ENCODE peak calls at places on chromosomes 1 and 21, in eight cellular contexts. One of them, this sample, is unnamed.

GRCh38 chr1:12113433-12114339 is 50.6 kb downstream of the TNFRSF8 start:
- DNase-seq in M059J: peak
- DNase-seq in right cardiac atrium: no peak
- DNase-seq in germinal center: no peak
- DNase-seq in stimulated activated CD8-positive, alpha-beta memory T cell treated with anti-CD3 and anti-CD28 coated beads, Interleukin-7, amount 100 ng/mL, for 24 hours: no peak
- DNase-seq in upper lobe of right lung: no peak
- DNase-seq in body of pancreas: no peak
- DNase-seq in OCI-LY7: no peak
- DNase-seq in this sample: no peak

GRCh38 chr1:33698316-33699035 is 165.4 kb upstream of the HMGB4 start:
- DNase-seq in M059J: no peak
- DNase-seq in upper lobe of right lung: no peak
- DNase-seq in stimulated activated CD8-positive, alpha-beta memory T cell treated with anti-CD3 and anti-CD28 coated beads, Interleukin-7, amount 100 ng/mL, for 24 hours: no peak
- DNase-seq in germinal center: peak
- DNase-seq in OCI-LY7: no peak
- DNase-seq in right cardiac atrium: no peak
- DNase-seq in body of pancreas: no peak
- DNase-seq in this sample: no peak

GRCh38 chr1:213123532-213123931 is 72.5 kb downstream of the RPS6KC1 start:
- DNase-seq in body of pancreas: no peak
- DNase-seq in upper lobe of right lung: no peak
- DNase-seq in M059J: peak
- DNase-seq in germinal center: no peak
- DNase-seq in right cardiac atrium: no peak
- DNase-seq in stimulated activated CD8-positive, alpha-beta memory T cell treated with anti-CD3 and anti-CD28 coated beads, Interleukin-7, amount 100 ng/mL, for 24 hours: no peak
- DNase-seq in OCI-LY7: no peak
- DNase-seq in this sample: no peak

GRCh38 chr1:41347276-41347675 is 14.0 kb upstream of the FOXO6 start:
- DNase-seq in upper lobe of right lung: no peak
- DNase-seq in germinal center: no peak
- DNase-seq in OCI-LY7: no peak
- DNase-seq in M059J: peak
- DNase-seq in right cardiac atrium: no peak
- DNase-seq in stimulated activated CD8-positive, alpha-beta memory T cell treated with anti-CD3 and anti-CD28 coated beads, Interleukin-7, amount 100 ng/mL, for 24 hours: no peak
- DNase-seq in body of pancreas: no peak
- DNase-seq in this sample: no peak

GRCh38 chr1:64212023-64212422 is 8.6 kb downstream of the UBE2U start:
- DNase-seq in body of pancreas: no peak
- DNase-seq in right cardiac atrium: no peak
- DNase-seq in upper lobe of right lung: no peak
- DNase-seq in OCI-LY7: no peak
- DNase-seq in germinal center: no peak
- DNase-seq in M059J: peak
- DNase-seq in stimulated activated CD8-positive, alpha-beta memory T cell treated with anti-CD3 and anti-CD28 coated beads, Interleukin-7, amount 100 ng/mL, for 24 hours: no peak
- DNase-seq in this sample: no peak

GRCh38 chr1:41712687-41713086 is 206.0 kb downstream of the HIVEP3 start:
- DNase-seq in body of pancreas: no peak
- DNase-seq in stimulated activated CD8-positive, alpha-beta memory T cell treated with anti-CD3 and anti-CD28 coated beads, Interleukin-7, amount 100 ng/mL, for 24 hours: no peak
- DNase-seq in OCI-LY7: no peak
- DNase-seq in upper lobe of right lung: peak
- DNase-seq in germinal center: no peak
- DNase-seq in right cardiac atrium: peak
- DNase-seq in M059J: peak
- DNase-seq in this sample: no peak

GRCh38 chr1:90718411-90719320 is 1.6 kb upstream of the BARHL2 start:
- DNase-seq in OCI-LY7: no peak
- DNase-seq in upper lobe of right lung: no peak
- DNase-seq in stimulated activated CD8-positive, alpha-beta memory T cell treated with anti-CD3 and anti-CD28 coated beads, Interleukin-7, amount 100 ng/mL, for 24 hours: no peak
- DNase-seq in right cardiac atrium: no peak
- DNase-seq in germinal center: no peak
- DNase-seq in body of pancreas: no peak
- DNase-seq in M059J: peak
- DNase-seq in this sample: no peak

GRCh38 chr1:119222271-119222670 is 81.8 kb upstream of the WARS2 start:
- DNase-seq in right cardiac atrium: no peak
- DNase-seq in OCI-LY7: no peak
- DNase-seq in upper lobe of right lung: no peak
- DNase-seq in stimulated activated CD8-positive, alpha-beta memory T cell treated with anti-CD3 and anti-CD28 coated beads, Interleukin-7, amount 100 ng/mL, for 24 hours: no peak
- DNase-seq in body of pancreas: no peak
- DNase-seq in M059J: no peak
- DNase-seq in germinal center: no peak
- DNase-seq in this sample: no peak

GRCh38 chr1:180415985-180416633 is 86.3 kb downstream of the ACBD6 start:
- DNase-seq in stimulated activated CD8-positive, alpha-beta memory T cell treated with anti-CD3 and anti-CD28 coated beads, Interleukin-7, amount 100 ng/mL, for 24 hours: no peak
- DNase-seq in body of pancreas: no peak
- DNase-seq in M059J: peak
- DNase-seq in germinal center: peak
- DNase-seq in OCI-LY7: peak
- DNase-seq in right cardiac atrium: no peak
- DNase-seq in upper lobe of right lung: no peak
- DNase-seq in this sample: peak

GRCh38 chr1:4146101-4146500 is 246.0 kb upstream of the C1orf174 start:
- DNase-seq in M059J: no peak
- DNase-seq in body of pancreas: no peak
- DNase-seq in OCI-LY7: no peak
- DNase-seq in stimulated activated CD8-positive, alpha-beta memory T cell treated with anti-CD3 and anti-CD28 coated beads, Interleukin-7, amount 100 ng/mL, for 24 hours: no peak
- DNase-seq in upper lobe of right lung: no peak
- DNase-seq in right cardiac atrium: no peak
- DNase-seq in germinal center: no peak
- DNase-seq in this sample: no peak

GRCh38 chr1:223500560-223501425 is 107.6 kb downstream of the CCDC185 start:
- DNase-seq in germinal center: no peak
- DNase-seq in OCI-LY7: no peak
- DNase-seq in stimulated activated CD8-positive, alpha-beta memory T cell treated with anti-CD3 and anti-CD28 coated beads, Interleukin-7, amount 100 ng/mL, for 24 hours: no peak
- DNase-seq in right cardiac atrium: no peak
- DNase-seq in upper lobe of right lung: peak
- DNase-seq in M059J: peak
- DNase-seq in body of pancreas: no peak
- DNase-seq in this sample: no peak

GRCh38 chr1:62237361-62237760 is 42.7 kb downstream of the L1TD1 start:
- DNase-seq in right cardiac atrium: no peak
- DNase-seq in OCI-LY7: no peak
- DNase-seq in M059J: peak
- DNase-seq in body of pancreas: no peak
- DNase-seq in stimulated activated CD8-positive, alpha-beta memory T cell treated with anti-CD3 and anti-CD28 coated beads, Interleukin-7, amount 100 ng/mL, for 24 hours: no peak
- DNase-seq in upper lobe of right lung: no peak
- DNase-seq in germinal center: no peak
- DNase-seq in this sample: no peak

GRCh38 chr1:220430586-220430985 is 97.3 kb upstream of the MARK1 start:
- DNase-seq in right cardiac atrium: no peak
- DNase-seq in body of pancreas: no peak
- DNase-seq in OCI-LY7: no peak
- DNase-seq in stimulated activated CD8-positive, alpha-beta memory T cell treated with anti-CD3 and anti-CD28 coated beads, Interleukin-7, amount 100 ng/mL, for 24 hours: no peak
- DNase-seq in upper lobe of right lung: no peak
- DNase-seq in germinal center: no peak
- DNase-seq in M059J: no peak
- DNase-seq in this sample: no peak

GRCh38 chr1:59214764-59215208 is 82.1 kb upstream of the FGGY start:
- DNase-seq in M059J: peak
- DNase-seq in stimulated activated CD8-positive, alpha-beta memory T cell treated with anti-CD3 and anti-CD28 coated beads, Interleukin-7, amount 100 ng/mL, for 24 hours: no peak
- DNase-seq in body of pancreas: peak
- DNase-seq in right cardiac atrium: no peak
- DNase-seq in germinal center: no peak
- DNase-seq in upper lobe of right lung: peak
- DNase-seq in OCI-LY7: no peak
- DNase-seq in this sample: no peak

GRCh38 chr1:99657213-99658030 is 11.5 kb downstream of the PALMD start:
- DNase-seq in upper lobe of right lung: no peak
- DNase-seq in right cardiac atrium: no peak
- DNase-seq in OCI-LY7: no peak
- DNase-seq in body of pancreas: no peak
- DNase-seq in stimulated activated CD8-positive, alpha-beta memory T cell treated with anti-CD3 and anti-CD28 coated beads, Interleukin-7, amount 100 ng/mL, for 24 hours: no peak
- DNase-seq in germinal center: no peak
- DNase-seq in M059J: peak
- DNase-seq in this sample: no peak

GRCh38 chr1:91809267-91809666 is 76.7 kb downstream of the TGFBR3 start:
- DNase-seq in stimulated activated CD8-positive, alpha-beta memory T cell treated with anti-CD3 and anti-CD28 coated beads, Interleukin-7, amount 100 ng/mL, for 24 hours: no peak
- DNase-seq in M059J: peak
- DNase-seq in OCI-LY7: no peak
- DNase-seq in germinal center: no peak
- DNase-seq in upper lobe of right lung: no peak
- DNase-seq in body of pancreas: no peak
- DNase-seq in right cardiac atrium: no peak
- DNase-seq in this sample: no peak

GRCh38 chr1:32321712-32322291 is 14.2 kb downstream of the MARCKSL1 start:
- DNase-seq in M059J: no peak
- DNase-seq in upper lobe of right lung: no peak
- DNase-seq in stimulated activated CD8-positive, alpha-beta memory T cell treated with anti-CD3 and anti-CD28 coated beads, Interleukin-7, amount 100 ng/mL, for 24 hours: no peak
- DNase-seq in germinal center: no peak
- DNase-seq in OCI-LY7: peak
- DNase-seq in right cardiac atrium: no peak
- DNase-seq in body of pancreas: peak
- DNase-seq in this sample: no peak

GRCh38 chr1:231828182-231828920 is 201.8 kb downstream of the DISC1 start:
- DNase-seq in right cardiac atrium: no peak
- DNase-seq in stimulated activated CD8-positive, alpha-beta memory T cell treated with anti-CD3 and anti-CD28 coated beads, Interleukin-7, amount 100 ng/mL, for 24 hours: no peak
- DNase-seq in upper lobe of right lung: no peak
- DNase-seq in OCI-LY7: no peak
- DNase-seq in body of pancreas: peak
- DNase-seq in M059J: peak
- DNase-seq in germinal center: no peak
- DNase-seq in this sample: no peak

GRCh38 chr1:177328251-177328650 is 157.5 kb downstream of the BRINP2 start:
- DNase-seq in germinal center: no peak
- DNase-seq in M059J: no peak
- DNase-seq in right cardiac atrium: no peak
- DNase-seq in body of pancreas: no peak
- DNase-seq in upper lobe of right lung: no peak
- DNase-seq in stimulated activated CD8-positive, alpha-beta memory T cell treated with anti-CD3 and anti-CD28 coated beads, Interleukin-7, amount 100 ng/mL, for 24 hours: no peak
- DNase-seq in OCI-LY7: no peak
- DNase-seq in this sample: no peak

GRCh38 chr1:40592107-40592773 is 60.8 kb downstream of the ZNF684 start:
- DNase-seq in germinal center: peak
- DNase-seq in M059J: peak
- DNase-seq in upper lobe of right lung: no peak
- DNase-seq in right cardiac atrium: no peak
- DNase-seq in stimulated activated CD8-positive, alpha-beta memory T cell treated with anti-CD3 and anti-CD28 coated beads, Interleukin-7, amount 100 ng/mL, for 24 hours: no peak
- DNase-seq in OCI-LY7: peak
- DNase-seq in body of pancreas: no peak
- DNase-seq in this sample: peak

GRCh38 chr21:21387891-21388290 is 389.7 kb downstream of the NCAM2 start:
- DNase-seq in OCI-LY7: no peak
- DNase-seq in M059J: no peak
- DNase-seq in upper lobe of right lung: no peak
- DNase-seq in stimulated activated CD8-positive, alpha-beta memory T cell treated with anti-CD3 and anti-CD28 coated beads, Interleukin-7, amount 100 ng/mL, for 24 hours: no peak
- DNase-seq in right cardiac atrium: no peak
- DNase-seq in body of pancreas: no peak
- DNase-seq in germinal center: no peak
- DNase-seq in this sample: no peak

GRCh38 chr1:11795238-11795890 is 10.4 kb downstream of the MTHFR start:
- DNase-seq in OCI-LY7: no peak
- DNase-seq in upper lobe of right lung: peak
- DNase-seq in body of pancreas: no peak
- DNase-seq in M059J: no peak
- DNase-seq in right cardiac atrium: no peak
- DNase-seq in germinal center: no peak
- DNase-seq in stimulated activated CD8-positive, alpha-beta memory T cell treated with anti-CD3 and anti-CD28 coated beads, Interleukin-7, amount 100 ng/mL, for 24 hours: no peak
- DNase-seq in this sample: no peak

GRCh38 chr1:202584707-202585590 is 125.3 kb downstream of the SYT2 start:
- DNase-seq in M059J: peak
- DNase-seq in right cardiac atrium: no peak
- DNase-seq in OCI-LY7: no peak
- DNase-seq in germinal center: no peak
- DNase-seq in stimulated activated CD8-positive, alpha-beta memory T cell treated with anti-CD3 and anti-CD28 coated beads, Interleukin-7, amount 100 ng/mL, for 24 hours: no peak
- DNase-seq in upper lobe of right lung: no peak
- DNase-seq in body of pancreas: no peak
- DNase-seq in this sample: no peak

GRCh38 chr1:96971849-96972602 is 250.4 kb downstream of the PTBP2 start:
- DNase-seq in right cardiac atrium: no peak
- DNase-seq in OCI-LY7: no peak
- DNase-seq in stimulated activated CD8-positive, alpha-beta memory T cell treated with anti-CD3 and anti-CD28 coated beads, Interleukin-7, amount 100 ng/mL, for 24 hours: no peak
- DNase-seq in germinal center: no peak
- DNase-seq in body of pancreas: no peak
- DNase-seq in upper lobe of right lung: no peak
- DNase-seq in M059J: peak
- DNase-seq in this sample: no peak

GRCh38 chr1:31216016-31216415 is 23.7 kb downstream of the NKAIN1 start:
- DNase-seq in body of pancreas: peak
- DNase-seq in stimulated activated CD8-positive, alpha-beta memory T cell treated with anti-CD3 and anti-CD28 coated beads, Interleukin-7, amount 100 ng/mL, for 24 hours: no peak
- DNase-seq in right cardiac atrium: peak
- DNase-seq in upper lobe of right lung: no peak
- DNase-seq in germinal center: no peak
- DNase-seq in M059J: no peak
- DNase-seq in OCI-LY7: no peak
- DNase-seq in this sample: peak

GRCh38 chr21:17660449-17660848 is 47.7 kb upstream of the BTG3 start:
- DNase-seq in stimulated activated CD8-positive, alpha-beta memory T cell treated with anti-CD3 and anti-CD28 coated beads, Interleukin-7, amount 100 ng/mL, for 24 hours: no peak
- DNase-seq in M059J: peak
- DNase-seq in body of pancreas: no peak
- DNase-seq in right cardiac atrium: no peak
- DNase-seq in germinal center: no peak
- DNase-seq in OCI-LY7: no peak
- DNase-seq in upper lobe of right lung: no peak
- DNase-seq in this sample: peak

GRCh38 chr1:244854865-244855578 is 9.3 kb downstream of the HNRNPU start:
- DNase-seq in body of pancreas: no peak
- DNase-seq in stimulated activated CD8-positive, alpha-beta memory T cell treated with anti-CD3 and anti-CD28 coated beads, Interleukin-7, amount 100 ng/mL, for 24 hours: no peak
- DNase-seq in germinal center: no peak
- DNase-seq in upper lobe of right lung: no peak
- DNase-seq in OCI-LY7: no peak
- DNase-seq in right cardiac atrium: no peak
- DNase-seq in M059J: no peak
- DNase-seq in this sample: peak

GRCh38 chr1:25204797-25205441 is 27.4 kb downstream of the SYF2 start:
- DNase-seq in germinal center: peak
- DNase-seq in M059J: peak
- DNase-seq in body of pancreas: no peak
- DNase-seq in right cardiac atrium: no peak
- DNase-seq in stimulated activated CD8-positive, alpha-beta memory T cell treated with anti-CD3 and anti-CD28 coated beads, Interleukin-7, amount 100 ng/mL, for 24 hours: no peak
- DNase-seq in upper lobe of right lung: peak
- DNase-seq in OCI-LY7: peak
- DNase-seq in this sample: peak

GRCh38 chr1:18922319-18922726 is 20.0 kb upstream of the ALDH4A1 start:
- DNase-seq in stimulated activated CD8-positive, alpha-beta memory T cell treated with anti-CD3 and anti-CD28 coated beads, Interleukin-7, amount 100 ng/mL, for 24 hours: no peak
- DNase-seq in germinal center: no peak
- DNase-seq in M059J: peak
- DNase-seq in right cardiac atrium: peak
- DNase-seq in body of pancreas: peak
- DNase-seq in upper lobe of right lung: no peak
- DNase-seq in OCI-LY7: no peak
- DNase-seq in this sample: no peak

GRCh38 chr1:210695041-210695440 is 366.3 kb downstream of the HHAT start:
- DNase-seq in upper lobe of right lung: no peak
- DNase-seq in M059J: peak
- DNase-seq in germinal center: no peak
- DNase-seq in stimulated activated CD8-positive, alpha-beta memory T cell treated with anti-CD3 and anti-CD28 coated beads, Interleukin-7, amount 100 ng/mL, for 24 hours: no peak
- DNase-seq in right cardiac atrium: no peak
- DNase-seq in body of pancreas: no peak
- DNase-seq in OCI-LY7: no peak
- DNase-seq in this sample: no peak

GRCh38 chr1:204152310-204153044 is 633 bp upstream of the ETNK2 start:
- DNase-seq in upper lobe of right lung: no peak
- DNase-seq in stimulated activated CD8-positive, alpha-beta memory T cell treated with anti-CD3 and anti-CD28 coated beads, Interleukin-7, amount 100 ng/mL, for 24 hours: no peak
- DNase-seq in germinal center: no peak
- DNase-seq in OCI-LY7: no peak
- DNase-seq in body of pancreas: no peak
- DNase-seq in right cardiac atrium: peak
- DNase-seq in M059J: peak
- DNase-seq in this sample: no peak